ENCODE peak calls at places on chromosomes 1 and 21, in six cellular contexts. D is OCI-LY7, K is IMR-90, Y is cardiac muscle cell, W is A673, A is pancreas. G is an unnamed sample.

GRCh38 chr1:173868266-173869107 is at the start of gene ZBTB37:
- DNase-seq in W (peak; percentile 87), K (peak; percentile 38), Y (peak; percentile 41), D (peak; percentile 93), A (peak; percentile 96), G (peak; percentile 97)

GRCh38 chr21:44875341-44875740 is 1.9 kb upstream of the PTTG1IP start:
- DNase-seq in Y (peak; percentile 63), A (no peak), W (peak; percentile 76), K (peak; percentile 22), D (peak; percentile 34), G (no peak)

GRCh38 chr1:226215239-226215638 is 8.2 kb upstream of the MIXL1 start:
- DNase-seq in D (peak; percentile 61), K (no peak), Y (no peak), A (no peak), W (no peak), G (no peak)

GRCh38 chr1:30106125-30106524 is 617.3 kb downstream of the MATN1 start:
- DNase-seq in W (peak; percentile 55), A (no peak), K (peak; percentile 18), D (peak; percentile 16), Y (peak; percentile 50), G (no peak)

GRCh38 chr1:91913018-91913417 is 27.1 kb upstream of the TGFBR3 start:
- DNase-seq in W (no peak), Y (peak; percentile 52), D (no peak), K (peak; percentile 55), A (no peak), G (no peak)

GRCh38 chr1:65504263-65504662 is 83.8 kb downstream of the LEPR start:
- DNase-seq in W (no peak), D (no peak), Y (no peak), A (no peak), K (no peak), G (no peak)

GRCh38 chr1:4931486-4931885 is 277.1 kb downstream of the AJAP1 start:
- DNase-seq in Y (no peak), K (no peak), D (no peak), W (no peak), A (no peak), G (no peak)

GRCh38 chr1:65971547-65971946 is 178.9 kb downstream of the PDE4B start:
- DNase-seq in Y (peak; percentile 32), K (peak; percentile 39), W (no peak), A (no peak), D (no peak), G (no peak)

GRCh38 chr21:31576428-31576827 is 83.1 kb upstream of the SOD1 start:
- DNase-seq in K (no peak), Y (peak; percentile 62), D (no peak), W (peak; percentile 50), A (no peak), G (no peak)

GRCh38 chr1:10575616-10576015 is 100.9 kb downstream of the PEX14 start:
- DNase-seq in K (peak; percentile 79), A (no peak), W (peak; percentile 14), D (no peak), Y (peak; percentile 45), G (no peak)

GRCh38 chr1:99546432-99547416 is 99.2 kb upstream of the PALMD start:
- DNase-seq in A (no peak), Y (no peak), K (peak; percentile 61), D (no peak), W (no peak), G (no peak)

GRCh38 chr1:203378529-203379271 is 27.8 kb upstream of the FMOD start:
- DNase-seq in A (no peak), W (no peak), Y (peak; percentile 77), K (peak; percentile 66), D (no peak), G (no peak)

GRCh38 chr21:20272791-20273362 is 725.3 kb upstream of the NCAM2 start:
- DNase-seq in A (no peak), Y (no peak), W (no peak), D (no peak), K (no peak), G (no peak)

GRCh38 chr1:180863158-180863775 is 49.4 kb upstream of the KIAA1614 start:
- DNase-seq in Y (peak; percentile 66), D (peak; percentile 42), K (peak; percentile 68), W (peak; percentile 75), A (no peak), G (peak; percentile 16)

GRCh38 chr1:15328785-15329480 is 80.8 kb upstream of the EFHD2 start:
- DNase-seq in K (peak; percentile 64), A (peak; percentile 68), D (no peak), Y (peak; percentile 94), W (no peak), G (no peak)

GRCh38 chr21:14251336-14251735 is 35.4 kb downstream of the RBM11 start:
- DNase-seq in W (no peak), A (no peak), D (no peak), Y (no peak), K (no peak), G (no peak)
- TF ChIP-seq CTCF in W (no peak), A (no peak), D (no peak), Y (no peak), K (no peak), G (no peak)

GRCh38 chr21:25863031-25863430 is 128.3 kb downstream of the GABPA start:
- DNase-seq in A (no peak), K (no peak), W (no peak), D (no peak), Y (no peak), G (no peak)
- H3K4me3 ChIP-seq in A (no peak overlapping the region), K (no peak overlapping the region), W (no peak overlapping the region), D (no peak overlapping the region), Y (no peak overlapping the region), G (no peak overlapping the region)

GRCh38 chr1:235156265-235156664 is 4.8 kb downstream of the RBM34 start:
- DNase-seq in K (no peak), A (no peak), W (no peak), Y (no peak), D (no peak), G (no peak)

GRCh38 chr1:235157150-235157549 is 3.9 kb downstream of the RBM34 start:
- DNase-seq in K (no peak), A (no peak), W (no peak), D (no peak), Y (no peak), G (no peak)

GRCh38 chr1:235156745-235157144 is 4.3 kb downstream of the RBM34 start:
- DNase-seq in W (no peak), Y (no peak), A (no peak), D (no peak), K (no peak), G (no peak)

GRCh38 chr1:235160395-235160964 is 570 bp downstream of the RBM34 start:
- DNase-seq in D (peak; percentile 80), W (peak; percentile 31), K (peak; percentile 64), A (no peak), Y (peak; percentile 71), G (no peak)

GRCh38 chr1:235158680-235159079 is 2.4 kb downstream of the RBM34 start:
- DNase-seq in K (no peak), Y (no peak), D (no peak), W (no peak), A (no peak), G (no peak)
- H3K36me3 ChIP-seq in K (peaks cover 32% of the 10 kb centered on the region), Y (peaks cover 18% of the 10 kb centered on the region), D (peaks cover 58% of the 10 kb centered on the region), W (peaks cover 8% of the 10 kb centered on the region), A (peaks cover 14% of the 10 kb centered on the region), G (peaks cover 15% of the 10 kb centered on the region)

GRCh38 chr1:63802109-63802508 is 28.3 kb downstream of the ROR1 start:
- DNase-seq in W (no peak), A (no peak), K (no peak), D (no peak), Y (no peak), G (no peak)
- TF ChIP-seq CTCF in W (no peak), A (no peak), K (no peak), D (no peak), Y (no peak), G (no peak)

DNA sequence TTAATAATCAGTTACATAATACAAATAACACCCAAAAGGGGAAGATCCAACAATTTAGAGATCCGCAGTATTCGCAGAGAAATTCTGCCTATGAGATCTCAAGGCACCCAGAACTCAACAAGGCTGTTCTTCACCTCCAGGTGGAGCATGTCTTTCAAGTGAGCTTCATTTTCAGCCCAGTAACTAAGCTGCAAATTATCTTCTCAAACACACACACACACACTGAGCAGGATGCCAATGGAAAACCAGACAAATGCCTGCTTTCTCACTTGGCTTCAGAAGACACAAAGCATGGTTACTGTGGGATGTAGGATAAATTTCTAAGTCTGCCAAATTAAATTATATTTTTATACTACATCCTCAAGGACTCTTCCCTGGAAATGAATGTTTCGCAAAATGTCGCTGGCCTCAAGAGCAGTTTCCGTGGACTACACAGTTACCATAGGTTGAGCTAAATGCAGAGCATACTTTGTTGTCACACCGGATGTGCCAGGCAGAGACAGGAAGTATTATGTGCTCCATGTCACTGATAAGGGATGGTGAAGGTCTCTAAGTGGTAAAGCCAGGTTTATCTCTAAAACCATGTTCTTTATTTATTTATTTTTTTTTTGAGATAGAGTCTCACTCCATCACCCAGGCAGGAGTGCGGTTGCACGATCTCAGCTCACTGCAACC is 30.3 kb downstream of the UBR4 start:
- DNase-seq in W (peak; percentile 46), A (no peak), Y (peak; percentile 69), K (peak; percentile 41), D (peak; percentile 19), G (no peak)
- H3K4me3 ChIP-seq in W (no peak overlapping the region), A (no peak overlapping the region), Y (no peak overlapping the region), K (no peak overlapping the region), D (no peak overlapping the region), G (no peak overlapping the region)

GRCh38 chr1:154344977-154345837 is 19.9 kb downstream of the ATP8B2 start:
- DNase-seq in K (peak; percentile 35), W (peak; percentile 72), D (peak; percentile 54), Y (peak; percentile 58), A (no peak), G (no peak)
- H3K36me3 ChIP-seq in K (peaks cover 84% of the 10 kb centered on the region), W (peaks cover 63% of the 10 kb centered on the region), D (peaks cover 3% of the 10 kb centered on the region), Y (peaks cover 56% of the 10 kb centered on the region), A (peaks cover 5% of the 10 kb centered on the region), G (peaks cover 47% of the 10 kb centered on the region)

DNA sequence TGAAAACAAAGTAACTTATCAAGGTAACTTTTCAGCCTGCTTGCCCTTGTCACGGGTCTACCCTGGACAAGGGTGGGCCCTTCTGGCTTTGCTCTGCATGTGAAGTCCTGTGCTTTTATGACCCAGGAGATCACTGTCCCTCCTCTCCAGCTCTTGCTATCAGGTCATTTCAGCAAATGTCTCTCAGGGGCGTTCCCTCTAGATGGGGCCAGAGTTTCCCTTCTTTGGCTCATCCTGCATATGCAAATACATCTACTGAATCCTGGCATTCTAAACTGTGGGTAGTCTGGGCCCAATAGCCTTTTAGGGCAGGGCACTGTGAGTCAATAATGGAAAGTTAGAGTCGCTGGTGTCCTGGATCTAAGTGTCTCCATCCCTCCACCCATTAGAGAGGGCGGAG is 366.9 kb upstream of the USP24 start:
- DNase-seq in A (no peak), K (no peak), D (no peak), W (no peak), Y (no peak), G (no peak)
- TF ChIP-seq CTCF in A (no peak), K (no peak), D (no peak), W (no peak), Y (no peak), G (no peak)

G was measured in GM06990.